ENCODE peak calls at places on chromosome 3, in four cellular contexts. D is CD8-positive, alpha-beta memory T cell; C is psoas muscle; Z is tibial artery. P is an unnamed sample. For H3K4me1, the result is how much of the 10 kb centered on the place peaks cover.

GRCh38 chr3:61914277-61914676 is 352.9 kb downstream of the PTPRG start:
- DNase-seq in D (no peak), C (no peak), Z (no peak), P (no peak)

GRCh38 chr3:12944849-12945248 is 103.5 kb upstream of the RPL32 start:
- DNase-seq in C (no peak), Z (no peak), D (no peak), P (no peak)

GRCh38 chr3:100069472-100069871 is 44.8 kb downstream of the FILIP1L start:
- DNase-seq in D (no peak), C (no peak), Z (no peak), P (no peak)

GRCh38 chr3:196218155-196218712 is 1.9 kb downstream of the SLC51A start:
- DNase-seq in Z (no peak), D (no peak), C (no peak), P (no peak)

GRCh38 chr3:148020880-148021279 is 611.7 kb downstream of the ZIC1 start:
- DNase-seq in C (no peak), D (no peak), Z (no peak), P (no peak)

GRCh38 chr3:127449489-127450212 is 140.9 kb downstream of the TPRA1 start:
- DNase-seq in D (no peak), C (no peak), Z (peak), P (peak)

GRCh38 chr3:60967141-60967540 is 284.1 kb downstream of the FHIT start:
- DNase-seq in D (no peak), Z (no peak), C (no peak), P (no peak)

GRCh38 chr3:171374661-171375285 is 85.4 kb downstream of the TNIK start:
- DNase-seq in D (no peak), Z (no peak), C (no peak), P (no peak)

GRCh38 chr3:71778353-71778752 is 6.6 kb downstream of the PROK2 start:
- DNase-seq in D (no peak), Z (no peak), C (no peak), P (no peak)

GRCh38 chr3:139745831-139746230 is 68.1 kb upstream of the NMNAT3 start:
- DNase-seq in D (no peak), Z (no peak), C (no peak), P (no peak)

GRCh38 chr3:13104511-13104910 is 31.3 kb upstream of the IQSEC1 start:
- DNase-seq in C (no peak), Z (no peak), D (no peak), P (peak)

GRCh38 chr3:98602078-98602678 is 8.8 kb upstream of the CPOX start:
- DNase-seq in Z (no peak), C (no peak), D (peak), P (no peak)

GRCh38 chr3:190697901-190698300 is 164.6 kb downstream of the GMNC start:
- DNase-seq in Z (no peak), D (no peak), C (no peak), P (no peak)

GRCh38 chr3:101266566-101266965 is 53.8 kb downstream of the IMPG2 start:
- DNase-seq in C (no peak), Z (no peak), D (no peak), P (no peak)

GRCh38 chr3:159432721-159433300 is 555.8 kb upstream of the IL12A start:
- DNase-seq in D (no peak), Z (no peak), C (no peak), P (no peak)

GRCh38 chr3:177460100-177460499 is 262.8 kb upstream of the TBL1XR1 start:
- DNase-seq in C (no peak), Z (no peak), D (no peak), P (no peak)

GRCh38 chr3:101810023-101810415 is 31.0 kb downstream of the NXPE3 start:
- DNase-seq in D (no peak), Z (no peak), C (no peak), P (no peak)

DNA sequence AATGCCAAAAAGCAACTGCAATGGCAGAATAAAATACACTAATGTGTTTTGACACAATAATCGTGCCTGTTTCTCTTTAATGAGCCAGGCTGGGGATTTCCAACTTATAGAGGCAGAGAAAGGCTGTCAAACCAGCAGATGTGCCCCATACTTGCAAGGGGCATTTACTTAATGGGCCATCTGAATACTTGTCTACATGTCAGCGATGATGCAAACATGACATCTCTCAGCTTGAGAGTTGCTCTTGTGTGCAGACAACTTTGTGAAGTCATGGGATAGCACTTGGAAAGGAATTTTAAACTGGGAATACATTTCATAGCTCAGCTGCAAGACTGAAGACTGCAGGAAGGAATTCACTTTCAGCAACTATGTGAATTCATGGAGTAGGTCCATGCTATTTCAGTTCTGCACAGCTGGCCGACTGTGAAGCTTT is 127.4 kb upstream of the ADAMTS9 start:
- DNase-seq in C (no peak), Z (no peak), D (no peak), P (no peak)
- H3K27ac ChIP-seq in C (peak), Z (no peak), D (no peak), P (no peak)

DNA sequence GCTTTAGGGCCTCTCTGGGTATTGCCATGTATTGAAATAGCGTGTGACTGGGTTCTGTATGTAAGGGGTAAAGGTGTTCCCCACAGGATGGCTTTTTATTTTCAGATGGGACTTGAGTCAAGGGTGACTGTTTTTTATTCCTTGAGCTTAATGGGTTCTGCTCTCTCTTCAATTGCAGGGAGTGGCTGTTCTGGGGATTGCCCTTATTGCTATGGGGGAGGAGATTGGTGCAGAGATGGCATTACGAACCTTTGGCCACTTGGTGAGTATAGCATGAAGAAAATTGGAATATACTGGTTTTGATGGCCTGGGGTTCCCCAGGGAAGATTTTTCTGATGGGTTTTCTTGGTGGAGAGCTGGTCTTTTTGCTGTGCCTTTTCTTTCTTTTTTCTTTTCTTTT is 7.5 kb downstream of the PSMD2 start:
- DNase-seq in Z (no peak), C (no peak), D (no peak), P (no peak)
- H3K4me1 ChIP-seq in Z (under half), C (under half), D (under half), P (under half)

DNA sequence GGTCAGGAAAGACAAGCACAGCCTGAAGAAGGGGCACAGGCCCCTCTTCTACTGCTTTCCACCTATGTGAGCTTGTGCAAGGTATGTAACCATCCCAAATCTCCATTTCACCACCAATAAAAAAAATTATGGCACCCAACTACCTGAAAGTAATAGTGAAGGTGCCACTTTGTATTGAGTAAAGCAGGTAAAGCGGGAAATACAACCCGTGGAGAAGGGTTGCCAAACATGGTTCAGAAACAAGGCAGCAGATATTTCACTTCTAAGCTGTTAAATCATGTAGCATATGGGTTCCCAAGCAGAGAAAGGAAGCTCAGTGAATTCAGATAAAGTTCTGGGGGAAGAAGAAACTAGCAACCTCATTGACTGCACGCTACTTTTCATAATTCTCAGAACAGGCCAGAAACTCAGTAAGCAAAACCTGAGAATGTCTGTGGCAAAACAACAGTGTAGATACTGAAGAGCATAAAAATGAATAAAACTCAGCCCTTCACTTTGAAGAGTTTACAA is 4.1 kb downstream of the PLOD2 start:
- DNase-seq in D (no peak), C (no peak), Z (no peak), P (no peak)
- H3K27ac ChIP-seq in D (peak), C (peak), Z (peak), P (peak)

GRCh38 chr3:184315506-184315867 is 1.1 kb downstream of the EIF4G1 start:
- DNase-seq in D (no peak), Z (no peak), C (no peak), P (no peak)

GRCh38 chr3:184315871-184316661 is 1.7 kb downstream of the EIF4G1 start:
- DNase-seq in D (peak), Z (no peak), C (no peak), P (peak)

GRCh38 chr3:184314700-184315505 is 497 bp downstream of the EIF4G1 start:
- DNase-seq in Z (peak), D (peak), C (peak), P (peak)

GRCh38 chr3:184317201-184317600 is 2.8 kb downstream of the EIF4G1 start:
- DNase-seq in C (no peak), Z (no peak), D (no peak), P (no peak)

DNA sequence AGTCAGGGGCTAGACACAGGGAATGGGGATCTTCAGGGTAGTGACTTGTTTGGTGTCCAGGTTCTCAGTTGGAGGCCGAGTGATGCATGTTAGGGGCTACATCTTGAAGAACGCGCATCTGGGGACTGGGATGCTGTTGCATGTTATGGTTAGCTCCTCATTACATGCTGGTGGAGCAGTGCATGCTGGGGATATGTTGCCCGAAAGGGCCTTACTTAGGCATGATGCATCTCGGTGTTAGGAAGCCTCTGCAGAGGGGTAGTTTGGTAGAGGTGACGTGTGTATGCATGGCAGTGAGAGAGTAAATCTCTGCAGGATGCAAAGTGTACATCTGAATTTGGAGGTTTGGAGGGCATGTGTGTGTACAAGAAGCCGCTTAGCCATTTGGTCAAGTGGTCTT is 2.4 kb downstream of the EIF4G1 start:
- DNase-seq in C (no peak), Z (no peak), D (no peak), P (no peak)
- H3K4me1 ChIP-seq in C (half or more), Z (under half), D (under half), P (under half)

DNA sequence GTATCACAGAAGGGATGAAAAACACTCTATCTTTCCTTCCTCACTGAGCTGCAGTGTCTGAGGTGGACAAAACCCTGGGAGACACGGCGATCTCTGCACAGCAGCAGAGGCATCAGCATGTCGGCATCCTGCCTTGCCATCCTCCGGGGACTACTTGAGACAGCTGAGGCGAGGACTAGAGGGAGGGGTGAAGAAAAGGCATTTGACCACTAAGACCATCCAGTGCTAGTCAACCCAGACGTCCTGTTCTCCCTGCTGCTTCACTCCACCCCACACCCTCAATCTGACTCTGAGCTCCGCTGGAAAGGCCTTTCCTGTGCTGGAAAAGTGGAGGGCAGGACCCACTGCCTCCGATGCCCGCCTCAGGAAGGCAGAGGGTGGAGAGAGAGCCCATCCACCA is 67.3 kb downstream of the VGLL4 start:
- DNase-seq in C (no peak), D (no peak), Z (peak), P (no peak)
- H3K27ac ChIP-seq in C (no peak), D (no peak), Z (peak), P (no peak)

GRCh38 chr3:132867526-132867925 is 145.3 kb upstream of the NPHP3 start:
- DNase-seq in C (no peak), D (no peak), Z (no peak), P (no peak)
- H3K4me1 ChIP-seq in C (under half), D (under half), Z (under half), P (under half)

GRCh38 chr3:82087958-82088357 is 326.5 kb upstream of the GBE1 start:
- DNase-seq in D (no peak), C (no peak), Z (no peak), P (no peak)
- H3K27ac ChIP-seq in D (no peak), C (no peak), Z (no peak), P (no peak)

DNA sequence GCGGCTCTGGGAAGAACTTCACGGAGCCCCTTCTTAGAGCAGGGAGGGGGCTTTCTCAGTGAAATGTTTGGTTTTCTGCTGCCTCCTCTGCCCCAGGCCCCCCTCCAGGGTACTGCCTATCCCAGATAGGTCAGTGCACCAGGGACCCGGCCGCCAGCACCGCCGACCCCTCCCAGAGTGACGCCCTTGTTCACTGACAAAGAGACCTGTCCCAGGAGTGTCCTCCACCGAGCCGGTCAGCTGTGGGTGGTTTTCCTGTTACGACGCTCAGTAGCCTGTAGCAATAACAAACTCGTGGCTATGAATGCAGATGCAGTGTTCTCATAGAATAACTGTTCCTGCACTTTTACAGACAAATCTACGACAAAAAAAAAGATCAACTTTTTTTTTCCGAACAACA is 87.5 kb downstream of the VGLL4 start:
- DNase-seq in C (no peak), D (no peak), Z (peak), P (no peak)
- H3K4me1 ChIP-seq in C (half or more), D (under half), Z (under half), P (under half)

P was measured in pancreas.